ENCODE peak calls at places on chromosome 20, in five cellular contexts. B is amniotic epithelial cell, X is SK-N-SH, R is RPMI7951, M is thoracic aorta. J is an unnamed sample.
A peak's percentile ranks its signal among the peaks of the same experiment; 100 is the strongest.

GRCh38 chr20:25675161-25675560 is 21.5 kb downstream of the ZNF337 start:
- DNase-seq in B (peak; percentile 11), X (no peak), R (no peak), M (no peak), J (no peak)

GRCh38 chr20:45821942-45822341 is 5.2 kb downstream of the TNNC2 start:
- DNase-seq in B (no peak), X (no peak), R (no peak), M (no peak), J (no peak)

GRCh38 chr20:36399147-36399968 is 93.2 kb downstream of the DLGAP4 start:
- DNase-seq in B (peak; percentile 48), X (peak; percentile 81), R (peak; percentile 62), M (no peak), J (peak; percentile 62)

GRCh38 chr20:61876931-61877330 is 188.8 kb downstream of the TAF4 start:
- DNase-seq in B (no peak), X (no peak), R (no peak), M (no peak), J (no peak)

GRCh38 chr20:2237059-2237458 is 58.7 kb upstream of the TGM3 start:
- DNase-seq in B (peak; percentile 54), X (no peak), R (peak; percentile 100), M (no peak), J (no peak)

GRCh38 chr20:17875106-17875980 is 93.3 kb downstream of the SNX5 start:
- DNase-seq in B (peak; percentile 91), X (no peak), R (peak; percentile 78), M (no peak), J (no peak)

GRCh38 chr20:44594730-44595129 is 12.4 kb downstream of the PKIG start:
- DNase-seq in B (peak; percentile 47), X (no peak), R (peak; percentile 99), M (no peak), J (peak; percentile 71)

GRCh38 chr20:51306081-51306480 is 236.4 kb downstream of the NFATC2 start:
- DNase-seq in B (no peak), X (no peak), R (no peak), M (no peak), J (no peak)

GRCh38 chr20:59680852-59681251 is 76.5 kb downstream of the PHACTR3 start:
- DNase-seq in B (no peak), X (no peak), R (no peak), M (no peak), J (no peak)

GRCh38 chr20:11807070-11807741 is 110.5 kb upstream of the BTBD3 start:
- DNase-seq in B (peak; percentile 82), X (no peak), R (peak; percentile 32), M (no peak), J (no peak)

GRCh38 chr20:57596998-57597939 is 23.0 kb downstream of the ZBP1 start:
- DNase-seq in B (peak; percentile 8), X (peak; percentile 94), R (peak; percentile 69), M (no peak), J (peak; percentile 72)

GRCh38 chr20:45037050-45037449 is 63.9 kb downstream of the KCNS1 start:
- DNase-seq in B (peak; percentile 53), X (no peak), R (peak; percentile 62), M (no peak), J (no peak)

GRCh38 chr20:61026731-61027130 is 225.3 kb upstream of the CDH4 start:
- DNase-seq in B (no peak), X (no peak), R (no peak), M (no peak), J (no peak)

GRCh38 chr20:3046677-3047462 is 1.0 kb downstream of the MRPS26 start:
- DNase-seq in B (no peak), X (no peak), R (no peak), M (no peak), J (peak; percentile 42)

GRCh38 chr20:62723351-62723750 is 14.7 kb downstream of the NTSR1 start:
- DNase-seq in B (peak; percentile 60), X (no peak), R (peak; percentile 95), M (no peak), J (no peak)

GRCh38 chr20:16501236-16501635 is 72.0 kb downstream of the KIF16B start:
- DNase-seq in B (no peak), X (no peak), R (no peak), M (no peak), J (no peak)

GRCh38 chr20:49821850-49822249 is 9.2 kb downstream of the SLC9A8 start:
- DNase-seq in B (peak; percentile 73), X (no peak), R (peak; percentile 64), M (peak; percentile 41), J (no peak)

GRCh38 chr20:58597021-58597940 is 53.8 kb upstream of the STX16 start:
- DNase-seq in B (peak; percentile 97), X (no peak), R (no peak), M (no peak), J (no peak)

GRCh38 chr20:64130271-64130670 is 22.9 kb upstream of the NPBWR2 start:
- DNase-seq in B (no peak), X (no peak), R (no peak), M (no peak), J (no peak)

J was measured in GM12865.